ENCODE peak calls at places on chromosome 17, in four cellular contexts. D, C, H and F are unnamed samples.

GRCh38 chr17:15076991-15077663 is 188.0 kb downstream of the PMP22 start:
- DNase-seq in D (no peak), C (no peak), H (no peak), F (no peak)

GRCh38 chr17:13398091-13398490 is 203.6 kb downstream of the HS3ST3A1 start:
- DNase-seq in D (no peak), C (no peak), H (no peak), F (no peak)

GRCh38 chr17:39769974-39770587 is 32.3 kb downstream of the GRB7 start:
- DNase-seq in D (no peak), C (peak), H (no peak), F (peak)

GRCh38 chr17:57675988-57676387 is 69.1 kb downstream of the CCDC182 start:
- DNase-seq in D (no peak), C (peak), H (no peak), F (no peak)

GRCh38 chr17:17575360-17576251 is 15.9 kb downstream of the PEMT start:
- DNase-seq in D (no peak), C (no peak), H (no peak), F (no peak)

GRCh38 chr17:72090108-72090507 is 30.7 kb upstream of the SOX9 start:
- DNase-seq in D (no peak), C (no peak), H (no peak), F (no peak)

GRCh38 chr17:44487170-44487569 is 16.0 kb downstream of the GPATCH8 start:
- DNase-seq in D (no peak), C (no peak), H (no peak), F (no peak)

GRCh38 chr17:41223821-41224220 is 2.6 kb upstream of the KRTAP9-2 start:
- DNase-seq in D (no peak), C (no peak), H (no peak), F (no peak)

GRCh38 chr17:68771867-68772515 is 170.8 kb upstream of the FAM20A start:
- DNase-seq in D (no peak), C (peak), H (no peak), F (peak)

GRCh38 chr17:32915108-32915700 is 12.7 kb upstream of the TMEM98 start:
- DNase-seq in D (no peak), C (no peak), H (no peak), F (no peak)

GRCh38 chr17:4980644-4981216 is 6.7 kb downstream of the CAMTA2 start:
- DNase-seq in D (no peak), C (peak), H (no peak), F (peak)

GRCh38 chr17:61366715-61367413 is 32.8 kb upstream of the TBX2 start:
- DNase-seq in D (no peak), C (no peak), H (no peak), F (no peak)

GRCh38 chr17:5123343-5124124 is 7.7 kb downstream of the USP6 start:
- DNase-seq in D (no peak), C (no peak), H (no peak), F (no peak)

GRCh38 chr17:9414471-9414870 is 161.1 kb downstream of the STX8 start:
- DNase-seq in D (no peak), C (no peak), H (no peak), F (no peak)

GRCh38 chr17:7184647-7185046 is 5.5 kb upstream of the ASGR1 start:
- DNase-seq in D (no peak), C (no peak), H (no peak), F (no peak)